ENCODE peak calls at places on chromosome 19, in seven cellular contexts. One of them, this sample, is unnamed.
A peak's percentile ranks its signal among the peaks of the same experiment; 100 is the strongest.

GRCh38 chr19:32542477-32543106 is 38.4 kb upstream of the PDCD5 start:
- DNase-seq in HFF-Myc: no peak
- DNase-seq in epithelial cell of proximal tubule: no peak
- DNase-seq in naive thymus-derived CD8-positive, alpha-beta T cell: no peak
- DNase-seq in mammary epithelial cell: no peak
- DNase-seq in MV-4-11: no peak
- DNase-seq in H7: no peak
- DNase-seq in this sample: no peak

GRCh38 chr19:58401825-58402433 is 6.5 kb downstream of the RNF225 start:
- DNase-seq in HFF-Myc: no peak
- DNase-seq in epithelial cell of proximal tubule: no peak
- DNase-seq in naive thymus-derived CD8-positive, alpha-beta T cell: no peak
- DNase-seq in mammary epithelial cell: no peak
- DNase-seq in MV-4-11: no peak
- DNase-seq in H7: no peak
- DNase-seq in this sample: no peak

GRCh38 chr19:3494559-3494958 is 5.9 kb downstream of the DOHH start:
- DNase-seq in HFF-Myc: no peak
- DNase-seq in epithelial cell of proximal tubule: no peak
- DNase-seq in naive thymus-derived CD8-positive, alpha-beta T cell: no peak
- DNase-seq in mammary epithelial cell: no peak
- DNase-seq in MV-4-11: no peak
- DNase-seq in H7: no peak
- DNase-seq in this sample: no peak

GRCh38 chr19:10424011-10424637 is 3.8 kb downstream of the PDE4A start:
- DNase-seq in HFF-Myc: no peak
- DNase-seq in epithelial cell of proximal tubule: no peak
- DNase-seq in naive thymus-derived CD8-positive, alpha-beta T cell: peak; percentile 59
- DNase-seq in mammary epithelial cell: peak; percentile 64
- DNase-seq in MV-4-11: peak; percentile 50
- DNase-seq in H7: peak; percentile 97
- DNase-seq in this sample: peak; percentile 67

GRCh38 chr19:17617807-17618192 is 62.4 kb downstream of the COLGALT1 start:
- DNase-seq in HFF-Myc: no peak
- DNase-seq in epithelial cell of proximal tubule: no peak
- DNase-seq in naive thymus-derived CD8-positive, alpha-beta T cell: no peak
- DNase-seq in mammary epithelial cell: no peak
- DNase-seq in MV-4-11: no peak
- DNase-seq in H7: no peak
- DNase-seq in this sample: no peak

GRCh38 chr19:1780272-1780957 is 27.1 kb downstream of the ONECUT3 start:
- DNase-seq in HFF-Myc: no peak
- DNase-seq in epithelial cell of proximal tubule: no peak
- DNase-seq in naive thymus-derived CD8-positive, alpha-beta T cell: no peak
- DNase-seq in mammary epithelial cell: no peak
- DNase-seq in MV-4-11: peak; percentile 18
- DNase-seq in H7: no peak
- DNase-seq in this sample: no peak

GRCh38 chr19:56927791-56928207 is 87.3 kb upstream of the PEG3 start:
- DNase-seq in HFF-Myc: no peak
- DNase-seq in epithelial cell of proximal tubule: no peak
- DNase-seq in naive thymus-derived CD8-positive, alpha-beta T cell: no peak
- DNase-seq in mammary epithelial cell: no peak
- DNase-seq in MV-4-11: no peak
- DNase-seq in H7: no peak
- DNase-seq in this sample: no peak

GRCh38 chr19:50478901-50479715 is 2.5 kb upstream of the GARIN5A start:
- DNase-seq in HFF-Myc: no peak
- DNase-seq in epithelial cell of proximal tubule: no peak
- DNase-seq in naive thymus-derived CD8-positive, alpha-beta T cell: no peak
- DNase-seq in mammary epithelial cell: peak; percentile 33
- DNase-seq in MV-4-11: no peak
- DNase-seq in H7: peak; percentile 91
- DNase-seq in this sample: no peak

GRCh38 chr19:6087074-6087506 is 23.2 kb downstream of the RFX2 start:
- DNase-seq in HFF-Myc: no peak
- DNase-seq in epithelial cell of proximal tubule: no peak
- DNase-seq in naive thymus-derived CD8-positive, alpha-beta T cell: no peak
- DNase-seq in mammary epithelial cell: no peak
- DNase-seq in MV-4-11: peak; percentile 67
- DNase-seq in H7: no peak
- DNase-seq in this sample: no peak

This sample was measured in GDM1.